ENCODE peak calls at places on chromosomes 7 and 10, in nine cellular contexts. A, E, C, V, L, H, M, U and B are unnamed samples.

GRCh38 chr10:58282615-58283014 is 13.7 kb downstream of the CISD1 start:
- DNase-seq in H (no peak), U (no peak), L (peak; percentile 32), V (no peak), M (no peak), A (peak; percentile 50), E (no peak), C (no peak), B (peak; percentile 56)

GRCh38 chr10:124225468-124226270 is 132.3 kb upstream of the CHST15 start:
- DNase-seq in V (no peak), M (no peak), A (no peak), L (no peak), U (peak; percentile 21), C (no peak), H (no peak), E (no peak), B (no peak)

GRCh38 chr10:21092683-21093524 is 195.8 kb upstream of the NEBL start:
- DNase-seq in L (no peak), A (no peak), H (no peak), V (no peak), M (no peak), U (no peak), E (peak; percentile 10), C (no peak), B (peak; percentile 88)

GRCh38 chr7:95845007-95845406 is 72.7 kb downstream of the DYNC1I1 start:
- DNase-seq in A (no peak), U (no peak), L (peak; percentile 12), H (no peak), V (no peak), E (peak; percentile 9), C (no peak), M (no peak), B (peak; percentile 15)

GRCh38 chr7:112937651-112938390 is 147.6 kb upstream of the TMEM168 start:
- DNase-seq in V (no peak), A (peak; percentile 61), C (no peak), U (no peak), L (peak; percentile 15), M (no peak), E (peak; percentile 59), H (no peak), B (peak; percentile 63)

GRCh38 chr10:73110345-73110849 is at the start of gene NUDT13:
- DNase-seq in U (peak; percentile 69), A (peak; percentile 81), H (peak; percentile 77), L (peak; percentile 78), V (peak; percentile 45), E (peak; percentile 73), C (peak; percentile 85), M (no peak), B (peak; percentile 84)

GRCh38 chr7:6026011-6026819 is 5.0 kb upstream of the ANKRD61 start:
- DNase-seq in M (peak; percentile 56), V (peak; percentile 70), L (peak; percentile 29), U (peak; percentile 91), E (peak; percentile 4), A (peak; percentile 26), H (peak; percentile 74), C (peak; percentile 64), B (peak; percentile 58)

GRCh38 chr7:50667338-50667737 is 102.1 kb upstream of the DDC start:
- DNase-seq in V (peak; percentile 56), C (peak; percentile 83), A (peak; percentile 36), M (no peak), L (peak; percentile 20), E (peak; percentile 46), U (no peak), H (no peak), B (peak; percentile 83)

GRCh38 chr7:72161534-72161933 is 250.6 kb downstream of the CALN1 start:
- DNase-seq in M (peak; percentile 18), U (no peak), L (no peak), E (no peak), H (no peak), A (no peak), C (no peak), V (no peak), B (no peak)

GRCh38 chr10:95759233-95759826 is 3.4 kb downstream of the ENTPD1 start:
- DNase-seq in V (no peak), H (no peak), C (no peak), A (no peak), L (peak; percentile 32), U (no peak), E (no peak), M (no peak), B (no peak)

GRCh38 chr10:772227-772637 is 82.8 kb upstream of the DIP2C start:
- DNase-seq in M (no peak), A (no peak), V (no peak), H (no peak), U (peak; percentile 30), L (no peak), E (no peak), C (no peak), B (no peak)

GRCh38 chr7:139492293-139492692 is 8.8 kb upstream of the KLRG2 start:
- DNase-seq in M (no peak), C (no peak), E (no peak), U (no peak), H (no peak), L (no peak), A (no peak), V (no peak), B (no peak)

GRCh38 chr10:24716295-24716694 is 7.4 kb downstream of the ARHGAP21 start:
- DNase-seq in V (no peak), A (no peak), H (no peak), L (no peak), U (no peak), E (no peak), M (no peak), C (peak; percentile 27), B (no peak)

GRCh38 chr10:653991-654646 is 35.3 kb downstream of the DIP2C start:
- DNase-seq in M (no peak), L (no peak), H (no peak), V (no peak), E (peak; percentile 42), U (no peak), C (peak; percentile 67), A (peak; percentile 25), B (no peak)

GRCh38 chr7:140403878-140404564 is at the start of gene RAB19:
- DNase-seq in V (peak; percentile 60), E (no peak), L (no peak), A (no peak), M (no peak), H (no peak), U (no peak), C (peak; percentile 83), B (no peak)

GRCh38 chr7:88072715-88073055 is 138.6 kb downstream of the ADAM22 start:
- DNase-seq in A (no peak), E (no peak), L (no peak), U (no peak), C (no peak), V (no peak), H (no peak), M (no peak), B (no peak)

GRCh38 chr10:102646610-102647432 is 2.5 kb downstream of the TRIM8 start:
- DNase-seq in A (peak; percentile 51), U (peak; percentile 75), E (no peak), M (no peak), L (peak; percentile 37), V (peak; percentile 21), C (peak; percentile 40), H (peak; percentile 43), B (peak; percentile 43)

GRCh38 chr10:119522747-119523426 is 19.6 kb downstream of the RGS10 start:
- DNase-seq in H (no peak), A (no peak), E (no peak), L (no peak), C (no peak), U (no peak), V (no peak), M (no peak), B (no peak)

GRCh38 chr10:3848005-3848767 is 63.2 kb upstream of the KLF6 start:
- DNase-seq in M (no peak), C (no peak), E (peak; percentile 29), A (no peak), L (peak; percentile 7), H (no peak), V (no peak), U (no peak), B (peak; percentile 74)

GRCh38 chr10:48609899-48610584 is 5.2 kb upstream of the ARHGAP22 start:
- DNase-seq in H (no peak), V (no peak), L (no peak), C (no peak), U (no peak), A (no peak), M (no peak), E (no peak), B (no peak)

GRCh38 chr10:90885176-90885575 is 13.4 kb downstream of the RPP30 start:
- DNase-seq in A (peak; percentile 93), V (no peak), U (no peak), L (peak; percentile 70), H (no peak), E (peak; percentile 89), M (no peak), C (no peak), B (peak; percentile 73)

GRCh38 chr10:127338391-127339108 is 142.2 kb upstream of the INSYN2A start:
- DNase-seq in V (no peak), M (no peak), E (peak; percentile 65), U (no peak), L (no peak), A (peak; percentile 30), H (no peak), C (peak; percentile 8), B (peak; percentile 20)

DNA sequence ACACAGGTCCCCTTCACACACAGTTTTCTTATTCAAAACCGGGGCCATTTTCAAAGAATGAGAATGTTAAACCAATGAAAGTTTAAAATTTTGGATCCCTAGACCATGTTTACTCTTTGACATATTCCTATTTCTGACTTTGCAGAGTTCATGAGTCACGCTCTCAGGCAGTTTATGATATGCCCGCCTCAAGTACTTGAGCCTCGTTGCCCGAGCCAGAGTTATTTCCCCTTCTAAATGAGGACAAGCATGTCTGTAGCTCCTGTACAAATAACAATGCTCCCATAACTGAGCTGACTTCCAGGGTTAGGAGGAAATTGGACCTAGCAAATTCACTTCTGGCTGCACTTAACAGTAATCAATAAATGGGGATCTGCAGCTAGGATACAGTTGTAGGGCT is 87.9 kb upstream of the PDE1C start:
- DNase-seq in H (no peak), V (no peak), E (peak; percentile 68), A (no peak), U (no peak), L (no peak), M (no peak), C (no peak), B (no peak)
- H3K4me3 ChIP-seq in H (no peak overlapping the region), V (no peak overlapping the region), E (no peak overlapping the region), A (no peak overlapping the region), U (no peak overlapping the region), L (no peak overlapping the region), M (no peak overlapping the region), C (no peak overlapping the region), B (no peak overlapping the region)

GRCh38 chr10:62177111-62177510 is 91.5 kb downstream of the RTKN2 start:
- DNase-seq in C (no peak), H (no peak), L (no peak), A (peak; percentile 25), M (no peak), V (no peak), E (peak; percentile 57), U (no peak), B (no peak)
- TF ChIP-seq CTCF in C (no peak), H (no peak), L (no peak), A (no peak), M (no peak), V (no peak), E (no peak), U (no peak), B (no peak)

GRCh38 chr7:148963583-148964509 is 64.5 kb downstream of the PDIA4 start:
- DNase-seq in L (peak; percentile 23), E (peak; percentile 15), C (no peak), V (no peak), M (no peak), A (peak; percentile 11), U (no peak), H (no peak), B (peak; percentile 28)
- H3K4me3 ChIP-seq in L (peak overlapping the region; percentile 41), E (peak overlapping the region; percentile 78), C (no peak overlapping the region), V (peak overlapping the region; percentile 40), M (no peak overlapping the region), A (peak overlapping the region; percentile 76), U (peak overlapping the region; percentile 68), H (peak overlapping the region; percentile 54), B (peak overlapping the region; percentile 11)

GRCh38 chr7:74051629-74052410 is 23.8 kb downstream of the ELN start:
- DNase-seq in L (no peak), A (no peak), E (no peak), C (peak; percentile 78), H (peak; percentile 52), M (peak; percentile 47), V (no peak), U (peak; percentile 59), B (peak; percentile 33)
- TF ChIP-seq CTCF in L (peak; percentile 31), A (peak; percentile 47), E (peak; percentile 41), C (peak; percentile 47), H (peak; percentile 42), M (peak; percentile 63), V (peak; percentile 41), U (no peak), B (peak; percentile 41)